ENCODE peak calls at places on chromosomes 7 and 10, in six cellular contexts. P, L, S, I, F and Q are unnamed samples.
A peak's percentile ranks its signal among the peaks of the same experiment; 100 is the strongest.

GRCh38 chr7:80771523-80771922 is 133.1 kb downstream of the CD36 start:
- DNase-seq in P (no peak), L (no peak), S (no peak), I (no peak), F (peak; percentile 27), Q (no peak)

GRCh38 chr7:80335473-80336232 is 176.2 kb downstream of the GNAT3 start:
- DNase-seq in P (no peak), L (no peak), S (no peak), I (peak; percentile 4), F (peak; percentile 76), Q (peak; percentile 47)

GRCh38 chr7:112366886-112367285 is 83.4 kb upstream of the IFRD1 start:
- DNase-seq in P (no peak), L (no peak), S (no peak), I (no peak), F (no peak), Q (no peak)

GRCh38 chr10:23367896-23368685 is 23.5 kb upstream of the C10orf67 start:
- DNase-seq in P (no peak), L (no peak), S (no peak), I (no peak), F (no peak), Q (no peak)

GRCh38 chr10:125868372-125868975 is 12.6 kb downstream of the DHX32 start:
- DNase-seq in P (no peak), L (no peak), S (peak; percentile 56), I (peak; percentile 67), F (peak; percentile 58), Q (peak; percentile 62)

GRCh38 chr7:156566812-156567549 is 73.6 kb upstream of the RNF32 start:
- DNase-seq in P (no peak), L (no peak), S (no peak), I (peak; percentile 26), F (no peak), Q (no peak)

GRCh38 chr10:18190840-18191239 is 50.6 kb downstream of the CACNB2 start:
- DNase-seq in P (no peak), L (no peak), S (no peak), I (peak; percentile 80), F (no peak), Q (no peak)

GRCh38 chr10:132337019-132337418 is 5.0 kb downstream of the LRRC27 start:
- DNase-seq in P (no peak), L (no peak), S (no peak), I (no peak), F (no peak), Q (no peak)

GRCh38 chr10:114605155-114605797 is 52.8 kb downstream of the ABLIM1 start:
- DNase-seq in P (no peak), L (no peak), S (no peak), I (no peak), F (no peak), Q (no peak)

GRCh38 chr7:152081088-152081487 is 55.6 kb downstream of the GALNT11 start:
- DNase-seq in P (no peak), L (no peak), S (no peak), I (no peak), F (peak; percentile 38), Q (peak; percentile 66)

GRCh38 chr7:26858735-26859134 is 5.7 kb downstream of the SKAP2 start:
- DNase-seq in P (no peak), L (no peak), S (no peak), I (no peak), F (no peak), Q (peak; percentile 46)
- H3K27ac ChIP-seq in P (no peak overlapping the region), L (peak overlapping the region; percentile 30), S (no peak overlapping the region), I (no peak overlapping the region), F (no peak overlapping the region), Q (no peak overlapping the region)

DNA sequence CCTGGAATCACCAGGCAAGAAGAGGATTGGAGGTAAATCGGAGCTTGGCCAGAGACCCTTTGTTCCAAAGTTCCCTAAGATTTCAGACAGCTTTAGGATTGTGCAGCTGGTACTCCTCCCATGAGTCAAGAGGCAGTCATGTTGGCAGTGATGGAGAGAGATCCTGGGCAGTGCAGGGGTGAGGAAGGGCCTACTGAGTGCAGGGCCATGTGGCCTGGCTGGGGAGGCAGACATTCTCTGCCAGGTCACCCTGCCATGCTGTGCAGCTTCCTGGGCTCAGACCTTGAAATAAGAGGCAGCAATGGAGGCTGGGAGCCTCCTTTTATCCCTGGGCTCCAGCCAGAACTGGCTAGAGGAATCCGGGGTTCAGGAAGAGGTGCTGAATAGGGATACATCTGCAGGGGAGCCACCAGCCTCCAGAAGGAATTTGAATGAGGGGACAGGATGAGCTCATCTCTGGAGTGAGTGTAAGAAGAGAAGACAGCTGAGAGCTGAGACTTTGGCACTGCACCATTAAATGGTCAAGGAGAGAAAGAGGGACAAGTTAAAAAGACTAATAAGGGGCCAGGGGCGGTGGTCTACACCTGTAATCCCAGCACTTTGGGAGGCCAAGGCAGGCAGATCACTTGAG is 12.2 kb downstream of the SFTPD start:
- DNase-seq in P (no peak), L (no peak), S (no peak), I (no peak), F (no peak), Q (no peak)
- H3K27ac ChIP-seq in P (no peak overlapping the region), L (no peak overlapping the region), S (no peak overlapping the region), I (no peak overlapping the region), F (no peak overlapping the region), Q (no peak overlapping the region)

GRCh38 chr7:24756989-24757798 is at the start of gene GSDME:
- DNase-seq in P (peak; percentile 48), L (peak; percentile 62), S (peak; percentile 76), I (peak; percentile 47), F (peak; percentile 90), Q (peak; percentile 62)

GRCh38 chr7:24757799-24758275 is 573 bp upstream of the GSDME start:
- DNase-seq in P (no peak), L (peak; percentile 18), S (peak; percentile 58), I (peak; percentile 7), F (peak; percentile 64), Q (peak; percentile 26)

GRCh38 chr7:24755541-24756416 is 1.5 kb downstream of the GSDME start:
- DNase-seq in P (no peak), L (no peak), S (peak; percentile 95), I (no peak), F (peak; percentile 60), Q (no peak)

GRCh38 chr7:24756545-24756988 is 697 bp downstream of the GSDME start:
- DNase-seq in P (peak; percentile 28), L (no peak), S (peak; percentile 40), I (no peak), F (peak; percentile 58), Q (peak; percentile 14)

GRCh38 chr7:24755096-24755495 is 2.2 kb downstream of the GSDME start:
- DNase-seq in P (no peak), L (no peak), S (peak; percentile 37), I (no peak), F (no peak), Q (no peak)
- H3K27ac ChIP-seq in P (no peak overlapping the region), L (peak overlapping the region; percentile 2), S (peak overlapping the region; percentile 97), I (no peak overlapping the region), F (peak overlapping the region; percentile 99), Q (no peak overlapping the region)

GRCh38 chr7:90625051-90625450 is 28.9 kb downstream of the CDK14 start:
- DNase-seq in P (no peak), L (no peak), S (no peak), I (no peak), F (no peak), Q (peak; percentile 14)
- H3K27ac ChIP-seq in P (no peak overlapping the region), L (peak overlapping the region; percentile 40), S (no peak overlapping the region), I (peak overlapping the region; percentile 58), F (peak overlapping the region; percentile 6), Q (no peak overlapping the region)

GRCh38 chr7:143393267-143394041 is 12.3 kb downstream of the ZYX start:
- DNase-seq in P (no peak), L (peak; percentile 44), S (no peak), I (peak; percentile 73), F (peak; percentile 77), Q (no peak)
- H3K27ac ChIP-seq in P (peak overlapping the region; percentile 100), L (peak overlapping the region; percentile 99), S (peak overlapping the region; percentile 78), I (peak overlapping the region; percentile 76), F (no peak overlapping the region), Q (no peak overlapping the region)

GRCh38 chr10:46019170-46019528 is 11.3 kb downstream of the NCOA4 start:
- DNase-seq in P (no peak), L (no peak), S (no peak), I (peak; percentile 58), F (no peak), Q (no peak)
- H3K27ac ChIP-seq in P (no peak overlapping the region), L (no peak overlapping the region), S (no peak overlapping the region), I (peak overlapping the region; percentile 55), F (no peak overlapping the region), Q (no peak overlapping the region)

DNA sequence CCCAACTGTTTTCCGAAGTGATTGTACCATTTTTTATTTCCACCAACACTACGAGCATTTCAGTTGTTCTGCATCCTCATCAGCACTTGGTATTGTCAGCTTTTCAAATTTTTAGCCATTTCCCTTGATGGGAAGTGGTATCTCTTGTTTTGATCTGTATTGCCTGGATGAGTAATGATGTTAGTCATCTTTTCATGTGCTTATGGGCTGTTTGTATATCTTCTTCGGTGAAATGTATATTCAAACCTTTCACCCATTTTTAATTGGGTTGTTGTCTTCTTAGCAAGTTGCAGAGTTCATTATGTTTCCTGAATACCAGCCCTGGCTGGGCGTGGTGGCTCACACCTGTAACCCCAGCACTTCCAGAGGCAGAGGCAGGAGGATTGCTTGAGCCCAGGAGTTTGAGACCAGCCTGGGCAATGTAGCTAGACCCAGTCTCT is 22.1 kb downstream of the CLIP2 start:
- DNase-seq in P (no peak), L (no peak), S (peak; percentile 71), I (no peak), F (no peak), Q (no peak)
- H3K27ac ChIP-seq in P (no peak overlapping the region), L (no peak overlapping the region), S (peak overlapping the region; percentile 98), I (no peak overlapping the region), F (no peak overlapping the region), Q (no peak overlapping the region)

GRCh38 chr7:92304406-92304893 is 58.7 kb downstream of the ANKIB1 start:
- DNase-seq in P (no peak), L (no peak), S (no peak), I (no peak), F (no peak), Q (no peak)

GRCh38 chr7:92306153-92306552 is 60.4 kb downstream of the ANKIB1 start:
- DNase-seq in P (no peak), L (no peak), S (peak; percentile 8), I (no peak), F (no peak), Q (peak; percentile 3)

DNA sequence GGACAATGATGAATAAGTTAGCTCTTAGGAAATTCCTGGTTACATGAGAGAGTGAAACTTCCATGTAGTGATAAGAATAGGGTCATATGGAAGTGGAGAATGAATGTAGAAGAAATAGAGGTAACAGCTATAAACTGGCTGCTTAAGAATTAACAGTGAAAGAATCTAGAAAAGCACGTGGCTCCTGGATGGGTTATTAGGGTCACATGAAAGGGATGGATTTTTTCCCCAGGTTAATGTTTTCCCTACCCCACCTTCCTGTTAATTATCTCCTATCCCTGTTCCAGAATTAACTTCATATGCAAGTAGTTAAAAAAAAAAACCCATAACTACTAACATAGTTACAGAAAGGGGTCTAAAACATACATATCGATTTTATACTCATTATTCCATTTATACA is 58.0 kb downstream of the ANKIB1 start:
- DNase-seq in P (no peak), L (no peak), S (no peak), I (no peak), F (peak; percentile 16), Q (no peak)
- H3K27ac ChIP-seq in P (no peak overlapping the region), L (no peak overlapping the region), S (no peak overlapping the region), I (no peak overlapping the region), F (no peak overlapping the region), Q (no peak overlapping the region)

DNA sequence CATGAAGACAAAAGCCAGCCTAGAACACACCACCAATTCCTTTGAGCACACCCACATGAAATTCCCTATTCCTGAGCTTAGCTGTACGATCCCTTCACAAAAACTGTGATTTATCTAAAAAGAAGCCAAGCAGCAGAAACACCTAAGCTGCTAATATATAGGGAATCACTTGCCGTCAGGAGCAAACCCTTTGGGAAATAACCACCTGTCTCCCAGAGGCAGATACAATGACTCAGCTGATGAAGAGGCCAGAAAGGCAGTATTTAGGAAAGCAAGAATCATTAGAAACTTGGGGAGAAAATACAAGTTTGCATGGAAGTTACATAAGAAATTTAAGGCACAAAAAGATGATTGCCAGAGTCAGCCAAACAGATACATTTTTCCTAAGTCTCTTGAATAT is 70.4 kb upstream of the ANK3 start:
- DNase-seq in P (no peak), L (no peak), S (no peak), I (peak; percentile 4), F (no peak), Q (no peak)
- H3K27ac ChIP-seq in P (no peak overlapping the region), L (no peak overlapping the region), S (no peak overlapping the region), I (no peak overlapping the region), F (no peak overlapping the region), Q (no peak overlapping the region)